ENCODE peak calls at places on chromosomes 11 and 22, in five cellular contexts. C, I, K, R and G are unnamed samples.
A peak's percentile ranks its signal among the peaks of the same experiment; 100 is the strongest.

GRCh38 chr11:10990637-10991036 is 132.8 kb upstream of the ZBED5 start:
- DNase-seq in C (no peak), I (no peak), K (no peak), R (no peak), G (no peak)

GRCh38 chr11:6315811-6316425 is 4.4 kb downstream of the CAVIN3 start:
- DNase-seq in C (peak; percentile 68), I (peak; percentile 50), K (peak; percentile 52), R (peak; percentile 65), G (peak; percentile 53)

GRCh38 chr11:81874627-81875026 is 859.0 kb downstream of the FAM181B start:
- DNase-seq in C (no peak), I (no peak), K (no peak), R (no peak), G (no peak)

GRCh38 chr11:108199446-108200321 is 22.8 kb downstream of the NPAT start:
- DNase-seq in C (peak; percentile 82), I (no peak), K (no peak), R (no peak), G (no peak)

GRCh38 chr11:42237701-42238235 is 778.3 kb upstream of the LRRC4C start:
- DNase-seq in C (no peak), I (no peak), K (no peak), R (no peak), G (no peak)

GRCh38 chr11:77886401-77886800 is 65.5 kb downstream of the AAMDC start:
- DNase-seq in C (no peak), I (no peak), K (no peak), R (no peak), G (no peak)

GRCh38 chr11:117733311-117733710 is 63.7 kb downstream of the DSCAML1 start:
- DNase-seq in C (no peak), I (no peak), K (no peak), R (no peak), G (no peak)

GRCh38 chr11:69707156-69707555 is 3.3 kb upstream of the FGF19 start:
- DNase-seq in C (no peak), I (no peak), K (no peak), R (no peak), G (peak; percentile 55)

GRCh38 chr11:34859496-34859895 is 56.7 kb downstream of the APIP start:
- DNase-seq in C (no peak), I (no peak), K (no peak), R (no peak), G (no peak)

GRCh38 chr22:48885271-48885918 is 942.3 kb downstream of the BRD1 start:
- DNase-seq in C (no peak), I (peak; percentile 32), K (no peak), R (no peak), G (no peak)

GRCh38 chr11:57638811-57639320 is 10.8 kb downstream of the YPEL4 start:
- DNase-seq in C (no peak), I (no peak), K (no peak), R (no peak), G (no peak)

GRCh38 chr11:120551191-120551590 is 39.6 kb downstream of the GRIK4 start:
- DNase-seq in C (no peak), I (no peak), K (no peak), R (no peak), G (no peak)

GRCh38 chr11:122895591-122895990 is 13.0 kb downstream of the JHY start:
- DNase-seq in C (no peak), I (no peak), K (no peak), R (no peak), G (no peak)

GRCh38 chr11:116580828-116581227 is 192.0 kb downstream of the BUD13 start:
- DNase-seq in C (no peak), I (no peak), K (peak; percentile 15), R (peak; percentile 77), G (no peak)

GRCh38 chr11:69209936-69210659 is 54.4 kb downstream of the SMIM38 start:
- DNase-seq in C (peak; percentile 60), I (no peak), K (no peak), R (no peak), G (no peak)

GRCh38 chr11:31940396-31941037 is 129.4 kb upstream of the PAX6 start:
- DNase-seq in C (no peak), I (no peak), K (no peak), R (no peak), G (no peak)

GRCh38 chr22:17120281-17120680 is 879 bp downstream of the TMEM121B start:
- DNase-seq in C (peak; percentile 74), I (peak; percentile 69), K (peak; percentile 86), R (peak; percentile 93), G (no peak)

GRCh38 chr22:30970356-30970746 is 1.3 kb downstream of the TUG1 start:
- DNase-seq in C (no peak), I (no peak), K (no peak), R (no peak), G (no peak)

GRCh38 chr11:55357560-55358184 is 10.1 kb upstream of the OR4A15 start:
- DNase-seq in C (no peak), I (no peak), K (no peak), R (no peak), G (no peak)

GRCh38 chr11:132734217-132734616 is 798.1 kb downstream of the OPCML start:
- DNase-seq in C (no peak), I (no peak), K (no peak), R (no peak), G (no peak)

GRCh38 chr22:43945632-43946390 is 9.4 kb upstream of the SAMM50 start:
- DNase-seq in C (peak; percentile 85), I (peak; percentile 65), K (peak; percentile 80), R (peak; percentile 83), G (peak; percentile 63)

GRCh38 chr11:118791961-118792578 is 1.1 kb upstream of the DDX6 start:
- DNase-seq in C (peak; percentile 39), I (peak; percentile 57), K (peak; percentile 28), R (peak; percentile 63), G (peak; percentile 53)

GRCh38 chr11:96265236-96265737 is 77.7 kb downstream of the MAML2 start:
- DNase-seq in C (no peak), I (no peak), K (no peak), R (no peak), G (no peak)

GRCh38 chr11:110297082-110297725 is 790 bp upstream of the RDX start:
- DNase-seq in C (no peak), I (no peak), K (no peak), R (no peak), G (no peak)

GRCh38 chr22:29584975-29585374 is 4.1 kb upstream of the NIPSNAP1 start:
- DNase-seq in C (no peak), I (no peak), K (no peak), R (no peak), G (no peak)

GRCh38 chr22:23751441-23751996 is 607 bp upstream of the ZNF70 start:
- DNase-seq in C (no peak), I (peak; percentile 57), K (no peak), R (no peak), G (peak; percentile 59)

GRCh38 chr11:61654397-61654829 is 25.8 kb upstream of the DAGLA start:
- DNase-seq in C (no peak), I (no peak), K (no peak), R (no peak), G (peak; percentile 75)

GRCh38 chr11:132623496-132623895 is 908.8 kb downstream of the OPCML start:
- DNase-seq in C (no peak), I (no peak), K (no peak), R (no peak), G (no peak)